ENCODE peak calls at places on chromosomes 3 and 15, in eight cellular contexts. T is H54; F is AG10803; V is stimulated activated CD4-positive, alpha-beta T cell treated with anti-CD3 and anti-CD28 coated beads, Interleukin-4, amount 100 ng/mL, for 48 hours; Z is tibial artery; S is HT-29; C is CD4-positive, alpha-beta T cell; X is D341Med. R is an unnamed sample.
A peak's percentile ranks its signal among the peaks of the same experiment; 100 is the strongest.

GRCh38 chr15:71532994-71533393 is 277.4 kb upstream of the NR2E3 start:
- DNase-seq in Z (no peak), F (peak; percentile 6), C (no peak), X (peak; percentile 62), V (no peak), T (peak; percentile 6), S (peak; percentile 46), R (no peak)

GRCh38 chr3:119401069-119401468 is 62.3 kb downstream of the TMEM39A start:
- DNase-seq in C (no peak), X (no peak), S (no peak), F (no peak), Z (no peak), T (no peak), V (no peak), R (no peak)

GRCh38 chr3:188594137-188594536 is 440.2 kb downstream of the LPP start:
- DNase-seq in V (no peak), S (no peak), X (no peak), C (no peak), T (peak; percentile 5), Z (no peak), F (peak; percentile 96), R (no peak)

GRCh38 chr3:74059301-74059700 is 434.6 kb upstream of the PDZRN3 start:
- DNase-seq in T (no peak), C (no peak), F (no peak), V (no peak), X (no peak), Z (no peak), S (no peak), R (no peak)

GRCh38 chr15:29822100-29822684 is at the start of gene TJP1:
- DNase-seq in F (peak; percentile 69), V (no peak), S (peak; percentile 76), X (peak; percentile 84), Z (peak; percentile 85), C (no peak), T (peak; percentile 42), R (no peak)

GRCh38 chr3:136142592-136142991 is 53.5 kb downstream of the MSL2 start:
- DNase-seq in F (peak; percentile 94), S (peak; percentile 62), V (no peak), T (peak; percentile 49), X (no peak), C (no peak), Z (no peak), R (no peak)

GRCh38 chr3:64377942-64378341 is 152.7 kb upstream of the PRICKLE2 start:
- DNase-seq in F (no peak), C (no peak), T (no peak), V (no peak), S (no peak), X (no peak), Z (no peak), R (no peak)

GRCh38 chr15:72155635-72156616 is 37.7 kb downstream of the SENP8 start:
- DNase-seq in S (peak; percentile 98), V (peak; percentile 74), Z (peak; percentile 90), T (peak; percentile 55), C (peak; percentile 71), F (peak; percentile 74), X (peak; percentile 80), R (peak; percentile 67)

GRCh38 chr15:66619152-66619903 is 53.5 kb upstream of the LCTL start:
- DNase-seq in C (peak; percentile 13), S (peak; percentile 83), F (peak; percentile 68), V (peak; percentile 32), Z (peak; percentile 88), X (peak; percentile 86), T (peak; percentile 78), R (no peak)

R was measured in activated T-helper 9 cell treated with anti-CD3 and anti-CD28 coated beads, Interleukin-2, amount 50 U/mL, for 16 hours.